ENCODE peak calls at places on chromosome 14, in seven cellular contexts. G, M, E, K, H, S and Q are unnamed samples.
A peak's percentile ranks its signal among the peaks of the same experiment; 100 is the strongest.

GRCh38 chr14:95146079-95146771 is 11.1 kb downstream of the DICER1 start:
- DNase-seq in K (no peak), G (no peak), E (no peak), S (no peak), M (no peak), H (no peak), Q (no peak)

GRCh38 chr14:71103662-71104484 is 196.6 kb downstream of the PCNX1 start:
- DNase-seq in H (peak; percentile 80), M (no peak), E (peak; percentile 59), S (no peak), K (peak; percentile 84), G (peak; percentile 66), Q (peak; percentile 37)

GRCh38 chr14:31038521-31039166 is 12.5 kb upstream of the STRN3 start:
- DNase-seq in G (no peak), H (no peak), M (no peak), S (no peak), E (peak; percentile 84), K (no peak), Q (no peak)

GRCh38 chr14:41022932-41023331 is 583.7 kb upstream of the LRFN5 start:
- DNase-seq in M (no peak), E (no peak), S (no peak), G (peak; percentile 34), K (peak; percentile 10), H (peak; percentile 5), Q (no peak)

GRCh38 chr14:102155150-102155549 is 15.5 kb downstream of the WDR20 start:
- DNase-seq in E (peak; percentile 91), G (peak; percentile 80), S (no peak), H (peak; percentile 67), M (no peak), K (no peak), Q (peak; percentile 11)

GRCh38 chr14:64502476-64503183 is 1.0 kb downstream of the ZBTB25 start:
- DNase-seq in S (no peak), G (no peak), M (no peak), E (peak; percentile 47), K (peak; percentile 77), H (peak; percentile 16), Q (no peak)

GRCh38 chr14:92362781-92363235 is 39.8 kb downstream of the SLC24A4 start:
- DNase-seq in K (peak; percentile 4), H (peak; percentile 13), G (no peak), E (no peak), S (no peak), M (peak; percentile 15), Q (no peak)

GRCh38 chr14:98219638-98220037 is 1052.4 kb downstream of the BCL11B start:
- DNase-seq in E (no peak), S (no peak), M (no peak), H (no peak), K (no peak), G (no peak), Q (no peak)

GRCh38 chr14:63573579-63573978 is 30.4 kb upstream of the PPP2R5E start:
- DNase-seq in M (no peak), K (peak; percentile 38), G (peak; percentile 60), E (no peak), H (peak; percentile 35), S (no peak), Q (no peak)

GRCh38 chr14:87992720-87993484 is at the start of gene GALC:
- DNase-seq in K (peak; percentile 99), S (peak; percentile 93), M (peak; percentile 96), E (peak; percentile 96), H (peak; percentile 89), G (peak; percentile 96), Q (peak; percentile 85)

GRCh38 chr14:32076278-32077080 is 625 bp upstream of the ARHGAP5 start:
- DNase-seq in K (peak; percentile 95), G (peak; percentile 98), M (peak; percentile 95), H (peak; percentile 95), S (peak; percentile 90), E (peak; percentile 98), Q (peak; percentile 97)

GRCh38 chr14:101227611-101228594 is 324.4 kb upstream of the RTL1 start:
- DNase-seq in G (no peak), H (no peak), S (peak; percentile 43), M (peak; percentile 23), E (peak; percentile 40), K (peak; percentile 26), Q (no peak)

GRCh38 chr14:99057684-99058083 is 214.3 kb downstream of the BCL11B start:
- DNase-seq in E (no peak), H (no peak), M (no peak), S (no peak), K (no peak), G (no peak), Q (no peak)

GRCh38 chr14:51860836-51861583 is 598 bp downstream of the GNG2 start:
- DNase-seq in S (no peak), E (peak; percentile 16), K (no peak), H (peak; percentile 53), M (no peak), G (peak; percentile 56), Q (no peak)

DNA sequence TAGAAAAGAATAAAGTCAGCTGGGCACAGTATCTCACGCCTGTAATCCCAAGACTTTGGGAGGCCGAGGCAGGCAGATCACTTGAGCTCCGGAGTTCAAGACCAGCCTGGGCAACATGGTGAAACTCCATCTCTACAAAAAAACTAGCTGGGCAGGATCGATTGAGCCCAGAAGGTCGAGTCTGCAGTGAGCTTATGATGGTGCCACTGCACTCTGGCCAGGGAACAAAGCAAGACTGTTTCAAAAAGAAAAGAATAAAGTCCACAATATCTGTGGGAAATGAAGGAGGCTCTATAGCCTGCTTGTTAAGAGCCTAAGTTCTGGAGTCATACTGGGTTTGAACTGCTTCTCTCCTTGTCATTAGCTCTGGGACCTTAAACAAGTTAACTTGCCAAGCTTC is 7.9 kb downstream of the MAPK1IP1L start:
- DNase-seq in E (no peak), G (no peak), S (no peak), M (no peak), K (no peak), H (no peak), Q (no peak)
- H4K8ac ChIP-seq in E (no peak overlapping the region), G (no peak overlapping the region), S (no peak overlapping the region), M (no peak overlapping the region), K (no peak overlapping the region), H (no peak overlapping the region), Q (no peak overlapping the region)

GRCh38 chr14:74257988-74258704 is 18.9 kb downstream of the VSX2 start:
- DNase-seq in H (no peak), M (no peak), S (no peak), G (no peak), K (peak; percentile 39), E (no peak), Q (no peak)

GRCh38 chr14:74259513-74259912 is 20.3 kb downstream of the VSX2 start:
- DNase-seq in E (no peak), H (no peak), S (no peak), K (no peak), M (no peak), G (no peak), Q (no peak)

GRCh38 chr14:74258705-74259035 is 19.4 kb downstream of the VSX2 start:
- DNase-seq in M (no peak), E (no peak), S (peak; percentile 65), K (no peak), H (no peak), G (no peak), Q (no peak)

GRCh38 chr14:74255281-74255680 is 16.0 kb downstream of the VSX2 start:
- DNase-seq in M (no peak), E (no peak), K (no peak), H (no peak), S (no peak), G (no peak), Q (no peak)

GRCh38 chr14:74257078-74257987 is 18.1 kb downstream of the VSX2 start:
- DNase-seq in H (peak; percentile 8), S (peak; percentile 86), K (peak; percentile 64), M (peak; percentile 72), E (peak; percentile 29), G (no peak), Q (no peak)
- H4K8ac ChIP-seq in H (no peak overlapping the region), S (peak overlapping the region; percentile 91), K (no peak overlapping the region), M (no peak overlapping the region), E (no peak overlapping the region), G (no peak overlapping the region), Q (no peak overlapping the region)

GRCh38 chr14:26594756-26595545 is 2.9 kb downstream of the NOVA1 start:
- DNase-seq in H (no peak), K (no peak), G (no peak), M (no peak), E (no peak), S (no peak), Q (no peak)
- H4K8ac ChIP-seq in H (no peak overlapping the region), K (no peak overlapping the region), G (no peak overlapping the region), M (no peak overlapping the region), E (no peak overlapping the region), S (no peak overlapping the region), Q (no peak overlapping the region)

GRCh38 chr14:35042632-35043031 is 3.4 kb upstream of the FAM177A1 start:
- DNase-seq in K (no peak), G (no peak), S (no peak), E (no peak), M (no peak), H (no peak), Q (no peak)
- H4K8ac ChIP-seq in K (no peak overlapping the region), G (no peak overlapping the region), S (no peak overlapping the region), E (no peak overlapping the region), M (no peak overlapping the region), H (no peak overlapping the region), Q (no peak overlapping the region)

DNA sequence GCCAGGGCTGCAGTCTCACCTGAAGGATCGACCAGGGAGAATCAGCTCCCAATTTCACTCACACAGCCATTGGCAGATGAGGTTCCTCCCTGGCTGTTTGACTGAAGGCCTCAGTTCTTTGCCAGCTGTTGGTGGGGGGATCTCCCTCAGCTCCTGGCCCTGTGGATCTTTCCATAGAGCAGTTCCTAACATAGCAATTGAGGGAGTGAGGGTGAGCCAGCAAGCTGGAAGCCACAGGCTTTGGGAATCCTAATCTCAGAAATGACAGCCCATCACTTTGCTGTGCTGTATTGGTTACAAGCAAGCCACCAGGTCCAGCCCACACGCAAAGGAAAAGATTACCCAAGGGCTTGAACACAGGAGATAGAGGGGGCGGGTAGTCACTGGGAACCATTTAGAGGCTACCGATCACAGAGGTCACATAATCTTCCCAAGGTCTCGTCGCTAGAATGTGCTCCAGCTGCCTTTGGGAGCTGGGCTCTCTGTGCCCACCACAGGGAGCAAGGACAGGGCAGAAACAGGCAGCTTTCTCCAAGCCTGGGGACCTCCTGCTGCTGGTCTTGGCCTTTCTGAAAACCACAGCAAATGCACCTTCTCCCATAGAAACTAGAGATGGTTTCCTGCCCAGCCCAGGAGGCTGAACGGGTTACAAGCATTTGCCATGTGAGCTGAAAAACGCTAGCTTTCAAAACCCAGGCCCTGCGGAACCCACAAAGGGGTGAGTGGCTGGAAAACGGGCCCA is 4.6 kb upstream of the OTUB2 start:
- DNase-seq in K (no peak), S (no peak), G (no peak), E (no peak), H (no peak), M (no peak), Q (no peak)
- H4K8ac ChIP-seq in K (no peak overlapping the region), S (peak overlapping the region; percentile 66), G (no peak overlapping the region), E (no peak overlapping the region), H (no peak overlapping the region), M (no peak overlapping the region), Q (no peak overlapping the region)

GRCh38 chr14:45467023-45467422 is 214.0 kb upstream of the MIS18BP1 start:
- DNase-seq in M (no peak), K (no peak), S (no peak), G (no peak), E (no peak), H (no peak), Q (no peak)
- H4K8ac ChIP-seq in M (no peak overlapping the region), K (no peak overlapping the region), S (no peak overlapping the region), G (no peak overlapping the region), E (no peak overlapping the region), H (no peak overlapping the region), Q (no peak overlapping the region)